ENCODE peak calls at places on chromosome 1, in seven cellular contexts. M is Panc1, P is K562, N is SK-N-SH, B is HepG2, H is GM12878, U is H1. F is an unnamed sample.
A peak's percentile ranks its signal among the peaks of the same experiment; 100 is the strongest.

GRCh38 chr1:112316254-112316653 is 79.8 kb upstream of the CTTNBP2NL start:
- DNase-seq in M (no peak), P (no peak), N (no peak), B (no peak), H (no peak), U (no peak), F (no peak)

GRCh38 chr1:10803971-10804820 is 7.8 kb upstream of the CASZ1 start:
- DNase-seq in M (no peak), P (no peak), N (no peak), B (no peak), H (no peak), U (no peak), F (no peak)

GRCh38 chr1:17206196-17206595 is 1.3 kb downstream of the PADI1 start:
- DNase-seq in M (no peak), P (no peak), N (no peak), B (no peak), H (no peak), U (no peak), F (no peak)

GRCh38 chr1:94092210-94092613 is 28.7 kb downstream of the ABCA4 start:
- DNase-seq in M (no peak), P (no peak), N (peak; percentile 30), B (no peak), H (no peak), U (no peak), F (no peak)

GRCh38 chr1:181083842-181084605 is 4.5 kb upstream of the IER5 start:
- DNase-seq in M (peak; percentile 67), P (peak; percentile 79), N (peak; percentile 55), B (peak; percentile 66), H (no peak), U (no peak), F (peak; percentile 49)

GRCh38 chr1:93489756-93490155 is 41.8 kb downstream of the FNBP1L start:
- DNase-seq in M (no peak), P (no peak), N (no peak), B (no peak), H (no peak), U (no peak), F (no peak)

GRCh38 chr1:101004061-101004460 is 21.5 kb downstream of the DPH5 start:
- DNase-seq in M (no peak), P (no peak), N (no peak), B (peak; percentile 96), H (no peak), U (no peak), F (no peak)

GRCh38 chr1:15424981-15425380 is 13.3 kb upstream of the CTRC start:
- DNase-seq in M (no peak), P (no peak), N (no peak), B (no peak), H (no peak), U (no peak), F (no peak)

GRCh38 chr1:65149391-65149729 is 1.4 kb downstream of the AK4 start:
- DNase-seq in M (no peak), P (no peak), N (no peak), B (no peak), H (no peak), U (no peak), F (no peak)

GRCh38 chr1:3319874-3320245 is 134.6 kb upstream of the ARHGEF16 start:
- DNase-seq in M (peak; percentile 36), P (peak; percentile 79), N (peak; percentile 72), B (peak; percentile 89), H (no peak), U (peak; percentile 69), F (peak; percentile 85)

GRCh38 chr1:86448670-86449069 is 20.1 kb upstream of the CLCA1 start:
- DNase-seq in M (no peak), P (peak; percentile 48), N (no peak), B (no peak), H (no peak), U (no peak), F (no peak)

GRCh38 chr1:245537992-245538391 is 383.2 kb downstream of the KIF26B start:
- DNase-seq in M (no peak), P (peak; percentile 20), N (no peak), B (no peak), H (no peak), U (no peak), F (no peak)

GRCh38 chr1:35660581-35661473 is 19.5 kb upstream of the PSMB2 start:
- DNase-seq in M (no peak), P (no peak), N (no peak), B (no peak), H (no peak), U (no peak), F (no peak)

DNA sequence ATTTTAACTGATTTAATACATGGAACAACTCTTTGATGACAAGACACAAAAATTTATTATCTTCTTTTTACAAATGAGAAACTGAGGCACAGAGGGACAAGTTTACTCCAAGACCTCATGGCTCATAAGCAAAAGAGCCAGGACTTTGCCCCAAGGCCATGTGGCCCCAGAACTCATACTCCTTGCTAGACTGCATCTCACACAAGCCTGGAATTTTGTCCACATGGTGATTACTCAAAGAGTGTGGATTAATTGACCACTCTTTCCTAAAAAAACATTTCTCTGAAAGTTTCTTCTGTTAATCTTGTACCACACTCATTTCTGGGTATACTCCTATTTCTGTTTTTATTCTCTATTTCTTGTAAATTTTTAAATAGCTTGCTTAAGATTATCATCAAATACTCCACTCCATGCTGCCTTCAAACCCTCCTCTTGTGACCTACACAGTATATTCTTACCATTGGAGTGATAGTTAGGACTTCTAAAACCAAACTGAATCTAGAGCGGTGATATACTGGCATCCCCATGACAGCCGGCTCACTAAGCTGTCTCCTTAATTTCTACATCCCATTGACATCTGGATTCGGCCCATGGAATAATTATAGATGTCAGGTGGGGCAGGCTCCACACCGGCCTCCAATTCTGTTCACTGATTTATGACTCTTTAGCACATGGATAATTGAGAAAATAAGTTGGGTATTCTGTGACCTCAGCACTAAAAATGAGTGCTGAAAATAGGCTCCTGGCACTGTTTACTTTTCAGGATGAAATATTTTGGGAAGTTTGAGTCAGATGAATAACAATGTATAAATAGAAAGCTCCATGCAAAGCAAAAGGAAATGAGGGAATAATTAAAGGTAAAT is 16.1 kb downstream of the RGS4 start:
- DNase-seq in M (no peak), P (no peak), N (no peak), B (no peak), H (no peak), U (no peak), F (no peak)
- TF ChIP-seq SIN3A in M (no peak), P (no peak), N (no peak), B (no peak), H (no peak), U (no peak), F (no peak)

DNA sequence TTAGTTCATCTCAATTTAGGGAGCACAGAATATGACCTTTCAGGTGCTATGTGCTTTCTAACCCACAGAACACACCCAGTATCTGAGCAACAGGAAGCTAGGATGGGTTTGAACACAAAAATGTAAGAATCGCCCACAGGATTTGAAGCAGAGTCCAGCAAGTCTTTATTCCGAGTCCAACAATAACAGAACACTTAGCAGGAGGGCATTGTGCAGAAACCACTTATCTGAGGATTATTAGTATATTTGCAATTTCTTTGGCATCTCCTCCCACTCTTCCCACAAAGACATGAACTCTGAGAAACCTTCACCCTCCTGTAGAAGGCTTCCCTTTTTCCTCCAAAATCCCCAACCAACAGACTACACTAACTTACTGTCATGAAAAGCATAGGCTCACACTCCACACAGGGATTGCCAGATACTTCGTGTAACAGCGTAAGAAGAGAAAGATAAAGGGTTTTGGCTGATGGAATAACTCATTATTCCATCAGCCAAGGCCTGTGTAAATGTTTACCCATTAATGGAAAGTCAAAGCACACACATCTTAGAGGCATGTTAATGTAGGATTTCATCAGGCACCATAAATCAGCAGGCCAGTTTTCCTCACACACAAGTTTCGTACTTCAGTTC is 16.1 kb downstream of the SIPA1L2 start:
- DNase-seq in M (no peak), P (no peak), N (no peak), B (no peak), H (no peak), U (no peak), F (peak; percentile 66)
- TF ChIP-seq SIN3A in M (no peak), P (no peak), N (no peak), B (no peak), H (no peak), U (no peak), F (peak; percentile 68)

GRCh38 chr1:19884312-19884711 is 2.1 kb downstream of the OTUD3 start:
- DNase-seq in M (no peak), P (no peak), N (no peak), B (no peak), H (no peak), U (no peak), F (no peak)

GRCh38 chr1:19885821-19886220 is 3.6 kb downstream of the OTUD3 start:
- DNase-seq in M (no peak), P (no peak), N (no peak), B (no peak), H (no peak), U (no peak), F (no peak)

GRCh38 chr1:19889656-19890055 is 7.5 kb downstream of the OTUD3 start:
- DNase-seq in M (no peak), P (no peak), N (no peak), B (no peak), H (no peak), U (no peak), F (no peak)

GRCh38 chr1:19892129-19892528 is 9.9 kb downstream of the OTUD3 start:
- DNase-seq in M (no peak), P (no peak), N (no peak), B (no peak), H (no peak), U (no peak), F (no peak)

DNA sequence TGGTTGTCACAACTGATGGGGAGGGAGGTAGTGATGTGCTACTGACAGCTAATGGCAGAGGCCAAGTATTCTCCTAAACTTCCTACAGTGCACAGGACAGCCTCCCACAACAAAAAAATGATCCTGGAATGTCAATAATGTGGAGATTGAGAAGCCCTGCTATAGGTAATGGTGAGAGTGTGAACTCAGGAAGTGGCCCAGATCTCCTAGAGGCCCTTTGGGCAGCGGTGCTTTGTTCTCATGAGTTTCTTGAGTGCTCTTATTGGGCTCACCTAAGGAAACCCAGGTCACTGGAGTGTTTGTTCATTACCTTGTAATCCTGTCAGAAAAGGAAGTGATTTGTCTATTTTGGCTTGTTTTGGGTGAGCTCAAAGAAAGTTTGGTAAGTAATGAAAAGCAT is 5.9 kb downstream of the OTUD3 start:
- DNase-seq in M (no peak), P (no peak), N (no peak), B (no peak), H (no peak), U (no peak), F (no peak)
- TF ChIP-seq SIN3A in M (no peak), P (no peak), N (no peak), B (no peak), H (no peak), U (no peak), F (no peak)

GRCh38 chr1:109162626-109163025 is 48.7 kb downstream of the ELAPOR1 start:
- DNase-seq in M (no peak), P (no peak), N (no peak), B (no peak), H (peak; percentile 8), U (no peak), F (no peak)

GRCh38 chr1:109156916-109157385 is 43.0 kb downstream of the ELAPOR1 start:
- DNase-seq in M (no peak), P (no peak), N (no peak), B (peak; percentile 94), H (no peak), U (no peak), F (no peak)

GRCh38 chr1:109158433-109158832 is 44.5 kb downstream of the ELAPOR1 start:
- DNase-seq in M (no peak), P (no peak), N (no peak), B (no peak), H (no peak), U (no peak), F (no peak)

GRCh38 chr1:109161836-109162606 is 48.1 kb downstream of the ELAPOR1 start:
- DNase-seq in M (no peak), P (no peak), N (no peak), B (no peak), H (peak; percentile 58), U (no peak), F (no peak)

GRCh38 chr1:109160054-109160840 is 46.3 kb downstream of the ELAPOR1 start:
- DNase-seq in M (no peak), P (no peak), N (no peak), B (no peak), H (no peak), U (no peak), F (no peak)
- TF ChIP-seq SIN3A in M (no peak), P (no peak), N (no peak), B (no peak), H (no peak), U (no peak), F (no peak)